ENCODE peak calls at places on chromosomes 5 and 9, in five cellular contexts. One of them, this sample, is unnamed.

GRCh38 chr9:70484232-70485130 is 70.0 kb upstream of the KLF9 start:
- DNase-seq in epithelial cell of prostate: peak
- DNase-seq in cardiac muscle cell: peak
- DNase-seq in coronary artery: no peak
- DNase-seq in HCT116: peak
- DNase-seq in this sample: peak

GRCh38 chr9:123948290-123948689 is 18.4 kb upstream of the DENND1A start:
- DNase-seq in epithelial cell of prostate: no peak
- DNase-seq in cardiac muscle cell: no peak
- DNase-seq in HCT116: no peak
- DNase-seq in coronary artery: no peak
- DNase-seq in this sample: no peak

GRCh38 chr5:109470263-109470662 is 60.5 kb upstream of the PJA2 start:
- DNase-seq in coronary artery: no peak
- DNase-seq in epithelial cell of prostate: no peak
- DNase-seq in HCT116: no peak
- DNase-seq in cardiac muscle cell: no peak
- DNase-seq in this sample: no peak

GRCh38 chr5:135454946-135455345 is 2.8 kb upstream of the TIFAB start:
- DNase-seq in HCT116: no peak
- DNase-seq in coronary artery: no peak
- DNase-seq in cardiac muscle cell: no peak
- DNase-seq in epithelial cell of prostate: no peak
- DNase-seq in this sample: no peak

GRCh38 chr9:134174073-134174449 is 9.7 kb upstream of the RNU6ATAC start:
- DNase-seq in HCT116: no peak
- DNase-seq in epithelial cell of prostate: no peak
- DNase-seq in coronary artery: no peak
- DNase-seq in cardiac muscle cell: no peak
- DNase-seq in this sample: no peak

GRCh38 chr9:21542780-21543179 is 60.7 kb upstream of the IFNE start:
- DNase-seq in coronary artery: no peak
- DNase-seq in cardiac muscle cell: no peak
- DNase-seq in epithelial cell of prostate: no peak
- DNase-seq in HCT116: no peak
- DNase-seq in this sample: no peak

GRCh38 chr9:27145143-27145542 is 36.1 kb downstream of the TEK start:
- DNase-seq in epithelial cell of prostate: no peak
- DNase-seq in cardiac muscle cell: no peak
- DNase-seq in HCT116: no peak
- DNase-seq in coronary artery: no peak
- DNase-seq in this sample: no peak

GRCh38 chr5:123936548-123936947 is 424.6 kb downstream of the CSNK1G3 start:
- DNase-seq in epithelial cell of prostate: no peak
- DNase-seq in coronary artery: no peak
- DNase-seq in HCT116: no peak
- DNase-seq in cardiac muscle cell: no peak
- DNase-seq in this sample: no peak

GRCh38 chr5:171432076-171432475 is 12.6 kb downstream of the FGF18 start:
- DNase-seq in epithelial cell of prostate: no peak
- DNase-seq in coronary artery: peak
- DNase-seq in HCT116: no peak
- DNase-seq in cardiac muscle cell: no peak
- DNase-seq in this sample: no peak

GRCh38 chr9:125176632-125177031 is 13.0 kb downstream of the PPP6C start:
- DNase-seq in coronary artery: no peak
- DNase-seq in cardiac muscle cell: no peak
- DNase-seq in epithelial cell of prostate: no peak
- DNase-seq in HCT116: no peak
- DNase-seq in this sample: no peak

GRCh38 chr5:170117736-170118135 is 12.0 kb downstream of the FOXI1 start:
- DNase-seq in coronary artery: peak
- DNase-seq in HCT116: no peak
- DNase-seq in epithelial cell of prostate: no peak
- DNase-seq in cardiac muscle cell: no peak
- DNase-seq in this sample: no peak

GRCh38 chr5:159749146-159749545 is 167.1 kb upstream of the ADRA1B start:
- DNase-seq in cardiac muscle cell: no peak
- DNase-seq in coronary artery: no peak
- DNase-seq in epithelial cell of prostate: no peak
- DNase-seq in HCT116: no peak
- DNase-seq in this sample: no peak
- H3K27ac ChIP-seq in cardiac muscle cell: no peak
- H3K27ac ChIP-seq in coronary artery: no peak
- H3K27ac ChIP-seq in epithelial cell of prostate: no peak
- H3K27ac ChIP-seq in HCT116: no peak
- H3K27ac ChIP-seq in this sample: no peak

GRCh38 chr9:122396622-122397148 is 25.9 kb downstream of the PTGS1 start:
- DNase-seq in cardiac muscle cell: no peak
- DNase-seq in coronary artery: no peak
- DNase-seq in epithelial cell of prostate: no peak
- DNase-seq in HCT116: no peak
- DNase-seq in this sample: no peak

GRCh38 chr9:122394265-122395242 is 23.7 kb downstream of the PTGS1 start:
- DNase-seq in epithelial cell of prostate: peak
- DNase-seq in coronary artery: no peak
- DNase-seq in cardiac muscle cell: no peak
- DNase-seq in HCT116: no peak
- DNase-seq in this sample: peak

GRCh38 chr9:122392284-122392683 is 21.5 kb downstream of the PTGS1 start:
- DNase-seq in epithelial cell of prostate: no peak
- DNase-seq in coronary artery: peak
- DNase-seq in HCT116: no peak
- DNase-seq in cardiac muscle cell: no peak
- DNase-seq in this sample: no peak

GRCh38 chr9:122392714-122393113 is 21.9 kb downstream of the PTGS1 start:
- DNase-seq in HCT116: no peak
- DNase-seq in epithelial cell of prostate: no peak
- DNase-seq in coronary artery: peak
- DNase-seq in cardiac muscle cell: no peak
- DNase-seq in this sample: no peak

GRCh38 chr9:122393284-122393983 is 22.6 kb downstream of the PTGS1 start:
- DNase-seq in epithelial cell of prostate: no peak
- DNase-seq in coronary artery: no peak
- DNase-seq in HCT116: no peak
- DNase-seq in cardiac muscle cell: no peak
- DNase-seq in this sample: no peak
- H3K27ac ChIP-seq in epithelial cell of prostate: peak
- H3K27ac ChIP-seq in coronary artery: peak
- H3K27ac ChIP-seq in HCT116: no peak
- H3K27ac ChIP-seq in cardiac muscle cell: no peak
- H3K27ac ChIP-seq in this sample: no peak

DNA sequence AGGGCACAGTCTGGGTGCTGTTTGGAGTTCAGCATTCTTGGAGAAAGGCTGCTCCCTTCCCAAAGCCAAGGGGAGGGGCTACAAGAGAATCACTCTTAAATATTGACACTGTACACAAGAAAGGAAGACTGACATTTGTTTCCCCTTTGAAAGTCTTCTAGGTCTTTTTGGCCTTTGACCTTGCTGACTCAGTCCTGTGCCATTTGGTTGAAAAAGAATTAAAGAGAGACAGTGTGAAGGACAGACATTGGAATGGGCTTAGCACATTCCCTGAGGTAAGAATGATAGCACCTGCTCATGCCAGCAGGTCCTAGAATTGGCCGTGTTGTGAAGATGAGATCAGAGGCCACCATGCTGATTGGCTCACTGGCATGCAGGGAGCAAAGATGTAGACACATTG is 271.4 kb upstream of the ZNF608 start:
- DNase-seq in epithelial cell of prostate: no peak
- DNase-seq in coronary artery: no peak
- DNase-seq in cardiac muscle cell: no peak
- DNase-seq in HCT116: no peak
- DNase-seq in this sample: no peak
- H3K27ac ChIP-seq in epithelial cell of prostate: no peak
- H3K27ac ChIP-seq in coronary artery: no peak
- H3K27ac ChIP-seq in cardiac muscle cell: no peak
- H3K27ac ChIP-seq in HCT116: no peak
- H3K27ac ChIP-seq in this sample: no peak

GRCh38 chr5:34673463-34674125 is 17.5 kb downstream of the RAI14 start:
- DNase-seq in HCT116: no peak
- DNase-seq in epithelial cell of prostate: no peak
- DNase-seq in cardiac muscle cell: no peak
- DNase-seq in coronary artery: no peak
- DNase-seq in this sample: no peak
- H3K27ac ChIP-seq in HCT116: no peak
- H3K27ac ChIP-seq in epithelial cell of prostate: peak
- H3K27ac ChIP-seq in cardiac muscle cell: no peak
- H3K27ac ChIP-seq in coronary artery: peak
- H3K27ac ChIP-seq in this sample: peak

GRCh38 chr5:80988419-80988925 is 28.3 kb downstream of the RASGRF2 start:
- DNase-seq in cardiac muscle cell: no peak
- DNase-seq in epithelial cell of prostate: no peak
- DNase-seq in coronary artery: no peak
- DNase-seq in HCT116: no peak
- DNase-seq in this sample: no peak
- H3K27ac ChIP-seq in cardiac muscle cell: no peak
- H3K27ac ChIP-seq in epithelial cell of prostate: no peak
- H3K27ac ChIP-seq in coronary artery: no peak
- H3K27ac ChIP-seq in HCT116: no peak
- H3K27ac ChIP-seq in this sample: no peak

GRCh38 chr5:92613546-92613945 is 967.5 kb downstream of the NR2F1-AS1 start:
- DNase-seq in cardiac muscle cell: no peak
- DNase-seq in epithelial cell of prostate: no peak
- DNase-seq in HCT116: peak
- DNase-seq in coronary artery: no peak
- DNase-seq in this sample: no peak
- H3K27ac ChIP-seq in cardiac muscle cell: no peak
- H3K27ac ChIP-seq in epithelial cell of prostate: no peak
- H3K27ac ChIP-seq in HCT116: no peak
- H3K27ac ChIP-seq in coronary artery: no peak
- H3K27ac ChIP-seq in this sample: no peak

This sample was measured in foreskin keratinocyte.